ENCODE peak calls at places on chromosomes 13 and 19, in seven cellular contexts. One of them, this sample, is unnamed.

GRCh38 chr13:42969558-42970172 is 22.4 kb downstream of the EPSTI1 start:
- DNase-seq in CD8-positive, alpha-beta memory T cell: peak
- DNase-seq in tibial artery: peak
- DNase-seq in thoracic aorta: peak
- DNase-seq in breast epithelium: peak
- DNase-seq in endothelial cell of umbilical vein: peak
- DNase-seq in PC-3: peak
- DNase-seq in this sample: peak

GRCh38 chr13:67048084-67048792 is 181.9 kb downstream of the PCDH9 start:
- DNase-seq in CD8-positive, alpha-beta memory T cell: no peak
- DNase-seq in tibial artery: no peak
- DNase-seq in thoracic aorta: no peak
- DNase-seq in breast epithelium: no peak
- DNase-seq in endothelial cell of umbilical vein: peak
- DNase-seq in PC-3: no peak
- DNase-seq in this sample: no peak

GRCh38 chr19:36041831-36042230 is 9.2 kb upstream of the CLIP3 start:
- DNase-seq in CD8-positive, alpha-beta memory T cell: no peak
- DNase-seq in tibial artery: no peak
- DNase-seq in thoracic aorta: no peak
- DNase-seq in breast epithelium: no peak
- DNase-seq in endothelial cell of umbilical vein: peak
- DNase-seq in PC-3: peak
- DNase-seq in this sample: no peak

GRCh38 chr19:12801466-12802266 is at the start of the genes PRDX2 and THSD8:
- DNase-seq in CD8-positive, alpha-beta memory T cell: peak
- DNase-seq in tibial artery: peak
- DNase-seq in thoracic aorta: no peak
- DNase-seq in breast epithelium: peak
- DNase-seq in endothelial cell of umbilical vein: peak
- DNase-seq in PC-3: peak
- DNase-seq in this sample: peak

GRCh38 chr13:78401833-78402232 is 201.5 kb downstream of the POU4F1 start:
- DNase-seq in CD8-positive, alpha-beta memory T cell: no peak
- DNase-seq in tibial artery: no peak
- DNase-seq in thoracic aorta: no peak
- DNase-seq in breast epithelium: no peak
- DNase-seq in endothelial cell of umbilical vein: no peak
- DNase-seq in PC-3: no peak
- DNase-seq in this sample: no peak

GRCh38 chr19:3073159-3073563 is 10.9 kb upstream of the TLE5 start:
- DNase-seq in CD8-positive, alpha-beta memory T cell: no peak
- DNase-seq in tibial artery: no peak
- DNase-seq in thoracic aorta: no peak
- DNase-seq in breast epithelium: no peak
- DNase-seq in endothelial cell of umbilical vein: peak
- DNase-seq in PC-3: no peak
- DNase-seq in this sample: peak

GRCh38 chr13:33188093-33188882 is 97.3 kb downstream of the STARD13 start:
- DNase-seq in CD8-positive, alpha-beta memory T cell: no peak
- DNase-seq in tibial artery: no peak
- DNase-seq in thoracic aorta: no peak
- DNase-seq in breast epithelium: no peak
- DNase-seq in endothelial cell of umbilical vein: peak
- DNase-seq in PC-3: peak
- DNase-seq in this sample: no peak

GRCh38 chr13:94706854-94707399 is 5.4 kb downstream of the SOX21 start:
- DNase-seq in CD8-positive, alpha-beta memory T cell: no peak
- DNase-seq in tibial artery: no peak
- DNase-seq in thoracic aorta: no peak
- DNase-seq in breast epithelium: no peak
- DNase-seq in endothelial cell of umbilical vein: no peak
- DNase-seq in PC-3: no peak
- DNase-seq in this sample: no peak

GRCh38 chr19:19900124-19900523 is 622 bp upstream of the ZNF93 start:
- DNase-seq in CD8-positive, alpha-beta memory T cell: no peak
- DNase-seq in tibial artery: no peak
- DNase-seq in thoracic aorta: no peak
- DNase-seq in breast epithelium: no peak
- DNase-seq in endothelial cell of umbilical vein: no peak
- DNase-seq in PC-3: no peak
- DNase-seq in this sample: no peak

GRCh38 chr13:66657165-66657895 is 572.8 kb downstream of the PCDH9 start:
- DNase-seq in CD8-positive, alpha-beta memory T cell: no peak
- DNase-seq in tibial artery: no peak
- DNase-seq in thoracic aorta: no peak
- DNase-seq in breast epithelium: peak
- DNase-seq in endothelial cell of umbilical vein: peak
- DNase-seq in PC-3: peak
- DNase-seq in this sample: no peak

GRCh38 chr13:113121183-113121927 is 1.2 kb upstream of the F10 start:
- DNase-seq in CD8-positive, alpha-beta memory T cell: no peak
- DNase-seq in tibial artery: peak
- DNase-seq in thoracic aorta: no peak
- DNase-seq in breast epithelium: peak
- DNase-seq in endothelial cell of umbilical vein: no peak
- DNase-seq in PC-3: no peak
- DNase-seq in this sample: no peak

GRCh38 chr13:58087566-58087965 is 456.0 kb downstream of the PCDH17 start:
- DNase-seq in CD8-positive, alpha-beta memory T cell: no peak
- DNase-seq in tibial artery: no peak
- DNase-seq in thoracic aorta: no peak
- DNase-seq in breast epithelium: no peak
- DNase-seq in endothelial cell of umbilical vein: no peak
- DNase-seq in PC-3: peak
- DNase-seq in this sample: no peak

GRCh38 chr19:3358919-3359849 is 7.2 kb upstream of the NFIC start:
- DNase-seq in CD8-positive, alpha-beta memory T cell: peak
- DNase-seq in tibial artery: peak
- DNase-seq in thoracic aorta: no peak
- DNase-seq in breast epithelium: no peak
- DNase-seq in endothelial cell of umbilical vein: no peak
- DNase-seq in PC-3: peak
- DNase-seq in this sample: peak

GRCh38 chr19:42422576-42423461 is 4.4 kb downstream of the LIPE start:
- DNase-seq in CD8-positive, alpha-beta memory T cell: peak
- DNase-seq in tibial artery: no peak
- DNase-seq in thoracic aorta: no peak
- DNase-seq in breast epithelium: no peak
- DNase-seq in endothelial cell of umbilical vein: no peak
- DNase-seq in PC-3: no peak
- DNase-seq in this sample: no peak

GRCh38 chr13:113309481-113309880 is 12.4 kb downstream of the LAMP1 start:
- DNase-seq in CD8-positive, alpha-beta memory T cell: no peak
- DNase-seq in tibial artery: no peak
- DNase-seq in thoracic aorta: no peak
- DNase-seq in breast epithelium: no peak
- DNase-seq in endothelial cell of umbilical vein: no peak
- DNase-seq in PC-3: no peak
- DNase-seq in this sample: no peak

GRCh38 chr19:30228726-30229523 is 143.3 kb upstream of the ZNF536 start:
- DNase-seq in CD8-positive, alpha-beta memory T cell: no peak
- DNase-seq in tibial artery: no peak
- DNase-seq in thoracic aorta: no peak
- DNase-seq in breast epithelium: no peak
- DNase-seq in endothelial cell of umbilical vein: no peak
- DNase-seq in PC-3: no peak
- DNase-seq in this sample: no peak

GRCh38 chr13:106260352-106260751 is 275.1 kb downstream of the EFNB2 start:
- DNase-seq in CD8-positive, alpha-beta memory T cell: no peak
- DNase-seq in tibial artery: no peak
- DNase-seq in thoracic aorta: no peak
- DNase-seq in breast epithelium: no peak
- DNase-seq in endothelial cell of umbilical vein: no peak
- DNase-seq in PC-3: no peak
- DNase-seq in this sample: no peak

GRCh38 chr13:106263801-106264200 is 271.7 kb downstream of the EFNB2 start:
- DNase-seq in CD8-positive, alpha-beta memory T cell: no peak
- DNase-seq in tibial artery: no peak
- DNase-seq in thoracic aorta: no peak
- DNase-seq in breast epithelium: no peak
- DNase-seq in endothelial cell of umbilical vein: no peak
- DNase-seq in PC-3: no peak
- DNase-seq in this sample: no peak

GRCh38 chr13:106262886-106263285 is 272.6 kb downstream of the EFNB2 start:
- DNase-seq in CD8-positive, alpha-beta memory T cell: no peak
- DNase-seq in tibial artery: no peak
- DNase-seq in thoracic aorta: no peak
- DNase-seq in breast epithelium: no peak
- DNase-seq in endothelial cell of umbilical vein: no peak
- DNase-seq in PC-3: no peak
- DNase-seq in this sample: no peak

GRCh38 chr13:106261450-106261849 is 274.0 kb downstream of the EFNB2 start:
- DNase-seq in CD8-positive, alpha-beta memory T cell: no peak
- DNase-seq in tibial artery: no peak
- DNase-seq in thoracic aorta: no peak
- DNase-seq in breast epithelium: no peak
- DNase-seq in endothelial cell of umbilical vein: no peak
- DNase-seq in PC-3: no peak
- DNase-seq in this sample: no peak

GRCh38 chr13:106259928-106260327 is 275.5 kb downstream of the EFNB2 start:
- DNase-seq in CD8-positive, alpha-beta memory T cell: no peak
- DNase-seq in tibial artery: no peak
- DNase-seq in thoracic aorta: no peak
- DNase-seq in breast epithelium: no peak
- DNase-seq in endothelial cell of umbilical vein: no peak
- DNase-seq in PC-3: no peak
- DNase-seq in this sample: no peak
- H3K27ac ChIP-seq in CD8-positive, alpha-beta memory T cell: no peak
- H3K27ac ChIP-seq in tibial artery: no peak
- H3K27ac ChIP-seq in thoracic aorta: no peak
- H3K27ac ChIP-seq in breast epithelium: no peak
- H3K27ac ChIP-seq in endothelial cell of umbilical vein: no peak
- H3K27ac ChIP-seq in PC-3: no peak
- H3K27ac ChIP-seq in this sample: no peak

GRCh38 chr19:44496711-44497110 is 3.6 kb downstream of the ZNF180 start:
- DNase-seq in CD8-positive, alpha-beta memory T cell: no peak
- DNase-seq in tibial artery: no peak
- DNase-seq in thoracic aorta: no peak
- DNase-seq in breast epithelium: no peak
- DNase-seq in endothelial cell of umbilical vein: no peak
- DNase-seq in PC-3: no peak
- DNase-seq in this sample: no peak

GRCh38 chr19:44499962-44500949 is at the start of gene ZNF180:
- DNase-seq in CD8-positive, alpha-beta memory T cell: peak
- DNase-seq in tibial artery: peak
- DNase-seq in thoracic aorta: peak
- DNase-seq in breast epithelium: peak
- DNase-seq in endothelial cell of umbilical vein: peak
- DNase-seq in PC-3: peak
- DNase-seq in this sample: peak

GRCh38 chr19:44499559-44499958 is 763 bp downstream of the ZNF180 start:
- DNase-seq in CD8-positive, alpha-beta memory T cell: no peak
- DNase-seq in tibial artery: no peak
- DNase-seq in thoracic aorta: no peak
- DNase-seq in breast epithelium: no peak
- DNase-seq in endothelial cell of umbilical vein: no peak
- DNase-seq in PC-3: no peak
- DNase-seq in this sample: no peak

DNA sequence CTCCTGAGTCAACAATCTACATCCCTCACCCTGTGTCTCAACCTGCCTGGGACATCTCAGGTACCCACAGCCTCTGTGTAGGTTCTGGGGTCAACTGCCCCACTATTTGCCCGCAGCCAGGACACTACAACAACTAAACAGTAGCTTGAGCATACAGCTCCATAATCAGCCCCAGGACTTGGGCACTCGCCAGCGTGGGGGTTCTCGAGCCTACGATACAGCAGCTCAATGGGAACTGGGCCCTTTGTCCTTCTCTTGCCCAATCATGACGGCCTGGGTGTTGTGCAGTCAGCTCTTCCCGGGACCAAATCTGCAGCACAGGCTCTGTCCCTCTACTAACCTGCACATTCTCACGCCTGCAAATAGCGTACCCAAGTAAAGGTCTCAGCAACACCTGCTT is 1.3 kb downstream of the ZNF180 start:
- DNase-seq in CD8-positive, alpha-beta memory T cell: no peak
- DNase-seq in tibial artery: no peak
- DNase-seq in thoracic aorta: no peak
- DNase-seq in breast epithelium: no peak
- DNase-seq in endothelial cell of umbilical vein: no peak
- DNase-seq in PC-3: no peak
- DNase-seq in this sample: no peak
- H3K4me3 ChIP-seq in CD8-positive, alpha-beta memory T cell: peak
- H3K4me3 ChIP-seq in tibial artery: no peak
- H3K4me3 ChIP-seq in thoracic aorta: peak
- H3K4me3 ChIP-seq in breast epithelium: peak
- H3K4me3 ChIP-seq in endothelial cell of umbilical vein: no peak
- H3K4me3 ChIP-seq in PC-3: peak
- H3K4me3 ChIP-seq in this sample: peak

DNA sequence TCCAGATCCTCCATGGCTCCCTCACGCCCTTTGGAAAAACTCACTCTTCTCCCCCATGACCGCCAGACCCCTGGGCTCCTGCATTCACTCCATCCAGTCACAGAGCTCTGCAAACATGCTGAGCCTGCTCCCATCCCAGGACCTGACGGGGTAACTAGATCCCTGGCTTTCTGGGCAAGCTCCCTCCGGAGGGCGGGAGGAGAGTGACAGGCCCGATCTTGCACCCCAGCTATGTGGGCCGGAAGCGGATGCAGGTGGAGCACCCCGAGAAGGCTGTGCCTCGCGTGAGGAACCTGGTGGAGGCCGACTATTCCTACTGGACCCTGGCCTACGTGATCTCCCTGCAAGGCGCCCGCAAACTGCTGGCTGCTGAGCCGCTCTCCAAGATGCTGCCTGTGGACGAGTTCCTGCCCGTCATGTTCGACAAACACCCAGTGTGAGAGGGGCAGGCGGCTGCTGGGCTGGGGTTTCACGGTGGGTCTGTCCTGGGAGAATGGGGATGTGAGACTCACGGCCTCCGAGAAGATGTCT is 25.1 kb downstream of the COLGALT1 start:
- DNase-seq in CD8-positive, alpha-beta memory T cell: no peak
- DNase-seq in tibial artery: no peak
- DNase-seq in thoracic aorta: no peak
- DNase-seq in breast epithelium: no peak
- DNase-seq in endothelial cell of umbilical vein: no peak
- DNase-seq in PC-3: no peak
- DNase-seq in this sample: no peak
- H3K27ac ChIP-seq in CD8-positive, alpha-beta memory T cell: no peak
- H3K27ac ChIP-seq in tibial artery: no peak
- H3K27ac ChIP-seq in thoracic aorta: no peak
- H3K27ac ChIP-seq in breast epithelium: no peak
- H3K27ac ChIP-seq in endothelial cell of umbilical vein: no peak
- H3K27ac ChIP-seq in PC-3: no peak
- H3K27ac ChIP-seq in this sample: no peak

DNA sequence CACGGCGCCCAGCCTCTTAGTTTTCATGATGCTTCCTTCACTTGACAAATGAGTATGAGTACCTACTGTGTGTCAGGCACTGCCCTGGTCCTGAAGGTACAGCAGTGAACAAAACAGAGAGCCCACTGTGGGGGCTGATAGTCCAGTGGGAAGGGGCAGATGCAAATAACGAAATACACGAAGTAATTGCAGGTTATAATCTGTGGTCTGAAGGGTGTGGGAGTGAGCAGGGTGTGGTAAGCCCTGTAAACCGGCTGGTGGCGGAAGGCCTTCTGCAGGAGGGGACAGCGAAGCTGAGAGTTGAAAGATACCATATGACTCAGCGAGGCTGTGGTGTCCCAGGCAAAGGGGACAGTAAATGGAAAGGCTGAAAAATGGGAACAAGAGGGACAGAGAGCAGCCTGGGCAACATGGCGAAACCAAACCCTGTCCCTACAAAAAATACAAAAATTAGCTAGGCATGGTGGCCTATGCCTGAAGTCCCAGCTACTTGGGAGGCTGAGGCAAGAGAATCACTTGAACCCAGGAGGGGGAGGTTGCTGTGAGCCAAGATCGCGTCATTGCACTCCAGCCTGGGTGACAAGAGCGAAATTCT is 60.5 kb downstream of the MAP4K1 start:
- DNase-seq in CD8-positive, alpha-beta memory T cell: peak
- DNase-seq in tibial artery: no peak
- DNase-seq in thoracic aorta: no peak
- DNase-seq in breast epithelium: no peak
- DNase-seq in endothelial cell of umbilical vein: no peak
- DNase-seq in PC-3: peak
- DNase-seq in this sample: no peak
- H3K4me3 ChIP-seq in CD8-positive, alpha-beta memory T cell: no peak
- H3K4me3 ChIP-seq in tibial artery: no peak
- H3K4me3 ChIP-seq in thoracic aorta: no peak
- H3K4me3 ChIP-seq in breast epithelium: no peak
- H3K4me3 ChIP-seq in endothelial cell of umbilical vein: no peak
- H3K4me3 ChIP-seq in PC-3: no peak
- H3K4me3 ChIP-seq in this sample: no peak

This sample was measured in dorsolateral prefrontal cortex.